ENCODE peak calls at places on chromosomes 1 and 21, in ten cellular contexts. One of them, this sample, is unnamed. For H3K36me3, the result is how much of the 10 kb centered on the place peaks cover.

GRCh38 chr1:21938791-21939538 is 1.9 kb upstream of the HSPG2 start:
- DNase-seq in BE2C: no peak
- DNase-seq in psoas muscle: no peak
- DNase-seq in fibroblast of lung: no peak
- DNase-seq in CD8-positive, alpha-beta memory T cell: no peak
- DNase-seq in lower lobe of right lung: no peak
- DNase-seq in Caco-2: no peak
- DNase-seq in adipocyte: no peak
- DNase-seq in esophagus muscularis mucosa: no peak
- DNase-seq in stomach: no peak
- DNase-seq in this sample: no peak

GRCh38 chr1:27724961-27725373 is 794 bp upstream of the FAM76A start:
- DNase-seq in fibroblast of lung: peak
- DNase-seq in adipocyte: peak
- DNase-seq in psoas muscle: peak
- DNase-seq in CD8-positive, alpha-beta memory T cell: no peak
- DNase-seq in BE2C: no peak
- DNase-seq in stomach: peak
- DNase-seq in lower lobe of right lung: peak
- DNase-seq in Caco-2: peak
- DNase-seq in esophagus muscularis mucosa: no peak
- DNase-seq in this sample: no peak

GRCh38 chr1:31745071-31745897 is 18.9 kb downstream of the ADGRB2 start:
- DNase-seq in adipocyte: peak
- DNase-seq in esophagus muscularis mucosa: no peak
- DNase-seq in Caco-2: peak
- DNase-seq in lower lobe of right lung: no peak
- DNase-seq in psoas muscle: peak
- DNase-seq in CD8-positive, alpha-beta memory T cell: peak
- DNase-seq in BE2C: peak
- DNase-seq in stomach: peak
- DNase-seq in fibroblast of lung: peak
- DNase-seq in this sample: no peak

GRCh38 chr21:26849428-26850115 is 4.4 kb upstream of the ADAMTS1 start:
- DNase-seq in CD8-positive, alpha-beta memory T cell: no peak
- DNase-seq in adipocyte: peak
- DNase-seq in fibroblast of lung: peak
- DNase-seq in psoas muscle: no peak
- DNase-seq in Caco-2: no peak
- DNase-seq in lower lobe of right lung: no peak
- DNase-seq in stomach: no peak
- DNase-seq in BE2C: peak
- DNase-seq in esophagus muscularis mucosa: no peak
- DNase-seq in this sample: no peak

GRCh38 chr21:37331411-37331810 is 35.2 kb upstream of the DYRK1A start:
- DNase-seq in fibroblast of lung: no peak
- DNase-seq in lower lobe of right lung: no peak
- DNase-seq in psoas muscle: no peak
- DNase-seq in esophagus muscularis mucosa: no peak
- DNase-seq in adipocyte: no peak
- DNase-seq in BE2C: no peak
- DNase-seq in CD8-positive, alpha-beta memory T cell: no peak
- DNase-seq in stomach: no peak
- DNase-seq in Caco-2: no peak
- DNase-seq in this sample: no peak

GRCh38 chr1:108845991-108846390 is 10.9 kb downstream of the AKNAD1 start:
- DNase-seq in esophagus muscularis mucosa: no peak
- DNase-seq in adipocyte: no peak
- DNase-seq in BE2C: no peak
- DNase-seq in Caco-2: no peak
- DNase-seq in psoas muscle: no peak
- DNase-seq in lower lobe of right lung: no peak
- DNase-seq in fibroblast of lung: no peak
- DNase-seq in stomach: no peak
- DNase-seq in CD8-positive, alpha-beta memory T cell: no peak
- DNase-seq in this sample: no peak

GRCh38 chr21:29961291-29962027 is 21.7 kb upstream of the GRIK1 start:
- DNase-seq in esophagus muscularis mucosa: no peak
- DNase-seq in stomach: no peak
- DNase-seq in adipocyte: no peak
- DNase-seq in lower lobe of right lung: no peak
- DNase-seq in fibroblast of lung: no peak
- DNase-seq in BE2C: no peak
- DNase-seq in Caco-2: no peak
- DNase-seq in CD8-positive, alpha-beta memory T cell: no peak
- DNase-seq in psoas muscle: no peak
- DNase-seq in this sample: no peak

GRCh38 chr1:107936498-107937481 is 28.2 kb downstream of the VAV3 start:
- DNase-seq in lower lobe of right lung: no peak
- DNase-seq in CD8-positive, alpha-beta memory T cell: peak
- DNase-seq in fibroblast of lung: peak
- DNase-seq in stomach: peak
- DNase-seq in esophagus muscularis mucosa: no peak
- DNase-seq in adipocyte: peak
- DNase-seq in Caco-2: no peak
- DNase-seq in psoas muscle: no peak
- DNase-seq in BE2C: no peak
- DNase-seq in this sample: peak

GRCh38 chr1:204102719-204103118 is 29.8 kb downstream of the SOX13 start:
- DNase-seq in adipocyte: no peak
- DNase-seq in CD8-positive, alpha-beta memory T cell: no peak
- DNase-seq in stomach: no peak
- DNase-seq in fibroblast of lung: no peak
- DNase-seq in lower lobe of right lung: no peak
- DNase-seq in Caco-2: no peak
- DNase-seq in BE2C: no peak
- DNase-seq in esophagus muscularis mucosa: no peak
- DNase-seq in psoas muscle: no peak
- DNase-seq in this sample: no peak

GRCh38 chr1:203743101-203743501 is 21.9 kb upstream of the LAX1 start:
- DNase-seq in lower lobe of right lung: no peak
- DNase-seq in esophagus muscularis mucosa: no peak
- DNase-seq in BE2C: no peak
- DNase-seq in CD8-positive, alpha-beta memory T cell: no peak
- DNase-seq in psoas muscle: no peak
- DNase-seq in stomach: no peak
- DNase-seq in fibroblast of lung: no peak
- DNase-seq in adipocyte: no peak
- DNase-seq in Caco-2: no peak
- DNase-seq in this sample: no peak

GRCh38 chr21:42433946-42434551 is 30.3 kb downstream of the UBASH3A start:
- DNase-seq in esophagus muscularis mucosa: no peak
- DNase-seq in Caco-2: no peak
- DNase-seq in psoas muscle: no peak
- DNase-seq in BE2C: no peak
- DNase-seq in lower lobe of right lung: no peak
- DNase-seq in stomach: peak
- DNase-seq in fibroblast of lung: no peak
- DNase-seq in CD8-positive, alpha-beta memory T cell: no peak
- DNase-seq in adipocyte: no peak
- DNase-seq in this sample: no peak

GRCh38 chr1:53895421-53895820 is 1.4 kb downstream of the DIO1 start:
- DNase-seq in lower lobe of right lung: no peak
- DNase-seq in esophagus muscularis mucosa: no peak
- DNase-seq in BE2C: no peak
- DNase-seq in fibroblast of lung: no peak
- DNase-seq in Caco-2: no peak
- DNase-seq in adipocyte: no peak
- DNase-seq in psoas muscle: no peak
- DNase-seq in stomach: no peak
- DNase-seq in CD8-positive, alpha-beta memory T cell: no peak
- DNase-seq in this sample: no peak

GRCh38 chr1:117143172-117143571 is 21.6 kb upstream of the TRIM45 start:
- DNase-seq in psoas muscle: no peak
- DNase-seq in fibroblast of lung: no peak
- DNase-seq in adipocyte: no peak
- DNase-seq in esophagus muscularis mucosa: no peak
- DNase-seq in CD8-positive, alpha-beta memory T cell: no peak
- DNase-seq in lower lobe of right lung: no peak
- DNase-seq in stomach: no peak
- DNase-seq in BE2C: no peak
- DNase-seq in Caco-2: no peak
- DNase-seq in this sample: no peak

DNA sequence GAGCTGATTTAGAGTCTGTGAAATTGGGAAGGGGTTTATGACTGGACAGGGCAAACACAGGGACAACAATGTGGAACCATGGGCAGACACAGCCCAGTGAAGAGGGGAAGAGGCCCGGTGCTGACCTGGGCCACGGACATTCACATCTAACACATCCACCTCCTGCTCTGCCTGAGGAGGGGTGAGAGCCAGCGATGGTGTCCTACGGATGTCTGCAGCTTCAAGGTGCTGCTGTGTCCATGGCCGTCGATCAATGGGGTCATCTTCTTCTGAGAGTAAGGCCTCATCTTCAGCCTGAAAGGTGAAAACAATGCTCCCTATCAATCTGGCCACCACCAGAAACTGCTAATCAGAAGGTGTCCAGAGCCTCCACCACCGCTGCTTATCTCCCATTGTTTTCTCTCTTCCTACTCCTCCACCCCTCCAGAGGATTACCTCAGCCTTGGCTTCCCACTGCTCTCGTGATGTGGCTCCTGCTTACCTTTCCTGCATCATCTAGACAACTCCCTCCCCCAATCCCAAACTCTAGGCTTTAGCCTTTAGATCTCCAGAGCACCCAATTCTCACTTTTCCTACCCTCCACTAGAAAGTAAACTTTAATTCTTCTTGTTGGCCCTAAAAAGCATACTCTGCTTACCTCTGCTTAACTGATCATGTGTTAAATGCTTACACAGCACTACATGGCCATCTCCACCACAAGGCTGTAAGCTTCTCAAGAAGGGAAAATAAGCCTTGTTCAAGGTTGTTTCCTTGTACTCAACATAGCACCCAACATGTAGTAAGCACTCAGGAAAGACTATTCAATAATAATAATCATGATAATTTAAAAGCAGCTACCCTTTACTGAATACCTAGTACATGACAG is 24.0 kb upstream of the ADAM30 start:
- DNase-seq in CD8-positive, alpha-beta memory T cell: no peak
- DNase-seq in fibroblast of lung: no peak
- DNase-seq in esophagus muscularis mucosa: peak
- DNase-seq in Caco-2: no peak
- DNase-seq in stomach: no peak
- DNase-seq in BE2C: no peak
- DNase-seq in psoas muscle: no peak
- DNase-seq in lower lobe of right lung: no peak
- DNase-seq in adipocyte: no peak
- DNase-seq in this sample: no peak
- H3K36me3 ChIP-seq in CD8-positive, alpha-beta memory T cell: under half
- H3K36me3 ChIP-seq in fibroblast of lung: under half
- H3K36me3 ChIP-seq in esophagus muscularis mucosa: half or more
- H3K36me3 ChIP-seq in Caco-2: under half
- H3K36me3 ChIP-seq in stomach: half or more
- H3K36me3 ChIP-seq in BE2C: under half
- H3K36me3 ChIP-seq in psoas muscle: half or more
- H3K36me3 ChIP-seq in lower lobe of right lung: half or more
- H3K36me3 ChIP-seq in adipocyte: half or more
- H3K36me3 ChIP-seq in this sample: under half

DNA sequence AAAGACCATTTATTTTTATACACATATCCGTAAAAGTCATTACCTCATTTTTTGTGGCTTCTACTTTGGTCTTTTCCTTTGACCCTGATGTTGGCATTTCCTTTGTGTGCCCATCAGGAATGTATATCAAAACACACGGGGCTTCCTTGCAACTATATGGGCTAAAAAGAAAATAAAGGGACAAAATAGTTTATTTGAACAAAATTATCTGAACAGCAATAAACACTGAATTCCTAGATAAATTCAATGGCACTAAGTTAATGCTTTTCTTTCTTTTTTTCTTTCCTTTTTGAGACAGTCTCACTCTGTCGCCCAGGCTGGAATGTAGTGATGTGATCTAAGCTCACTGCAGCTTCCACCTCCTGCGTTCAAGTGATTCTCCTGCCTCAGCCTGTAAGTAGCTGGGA is 45.2 kb downstream of the EPRS1 start:
- DNase-seq in stomach: no peak
- DNase-seq in esophagus muscularis mucosa: no peak
- DNase-seq in lower lobe of right lung: no peak
- DNase-seq in CD8-positive, alpha-beta memory T cell: no peak
- DNase-seq in adipocyte: peak
- DNase-seq in fibroblast of lung: no peak
- DNase-seq in psoas muscle: no peak
- DNase-seq in Caco-2: no peak
- DNase-seq in BE2C: no peak
- DNase-seq in this sample: no peak
- H3K4me3 ChIP-seq in stomach: no peak
- H3K4me3 ChIP-seq in esophagus muscularis mucosa: no peak
- H3K4me3 ChIP-seq in lower lobe of right lung: no peak
- H3K4me3 ChIP-seq in CD8-positive, alpha-beta memory T cell: no peak
- H3K4me3 ChIP-seq in adipocyte: no peak
- H3K4me3 ChIP-seq in fibroblast of lung: no peak
- H3K4me3 ChIP-seq in psoas muscle: no peak
- H3K4me3 ChIP-seq in Caco-2: no peak
- H3K4me3 ChIP-seq in BE2C: no peak
- H3K4me3 ChIP-seq in this sample: no peak

DNA sequence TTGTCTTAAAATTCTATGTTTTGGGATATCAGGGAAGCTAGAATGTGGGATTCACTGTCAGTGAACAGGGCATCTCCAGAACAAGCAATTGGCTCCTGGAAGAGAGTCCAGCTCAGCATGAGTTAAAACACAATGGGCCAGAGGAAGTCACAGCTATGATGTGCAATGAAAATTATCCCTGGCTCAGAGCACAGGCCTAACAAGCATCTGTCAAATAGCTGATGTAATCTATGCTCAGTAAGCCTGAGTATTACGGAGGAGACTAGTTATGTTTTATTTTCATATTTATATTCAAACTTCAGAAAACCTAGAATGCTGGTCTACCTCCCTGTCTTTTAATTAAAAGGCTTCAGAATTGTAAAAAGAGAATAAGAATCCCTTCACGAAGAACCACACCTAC is 41.6 kb downstream of the PARP1 start:
- DNase-seq in lower lobe of right lung: no peak
- DNase-seq in psoas muscle: no peak
- DNase-seq in esophagus muscularis mucosa: no peak
- DNase-seq in stomach: no peak
- DNase-seq in CD8-positive, alpha-beta memory T cell: no peak
- DNase-seq in Caco-2: no peak
- DNase-seq in fibroblast of lung: peak
- DNase-seq in adipocyte: no peak
- DNase-seq in BE2C: no peak
- DNase-seq in this sample: no peak
- H3K36me3 ChIP-seq in lower lobe of right lung: half or more
- H3K36me3 ChIP-seq in psoas muscle: half or more
- H3K36me3 ChIP-seq in esophagus muscularis mucosa: half or more
- H3K36me3 ChIP-seq in stomach: half or more
- H3K36me3 ChIP-seq in CD8-positive, alpha-beta memory T cell: half or more
- H3K36me3 ChIP-seq in Caco-2: under half
- H3K36me3 ChIP-seq in fibroblast of lung: under half
- H3K36me3 ChIP-seq in adipocyte: half or more
- H3K36me3 ChIP-seq in BE2C: half or more
- H3K36me3 ChIP-seq in this sample: under half

DNA sequence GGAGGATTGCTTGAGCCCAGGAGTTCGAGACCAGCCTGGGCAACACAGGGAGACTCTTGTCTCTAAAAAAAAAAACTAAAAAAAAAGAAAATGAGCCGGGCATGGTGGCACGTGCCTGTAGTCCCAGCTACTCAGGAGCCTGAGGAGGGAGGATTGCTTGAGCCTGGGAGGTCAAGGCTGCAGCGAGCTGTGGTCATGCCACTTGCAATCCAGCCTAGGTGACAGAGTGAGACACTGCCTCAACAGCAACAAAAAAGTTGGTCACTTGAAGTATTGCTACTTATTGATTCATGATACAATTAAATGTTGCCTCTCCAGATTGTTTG is 57.9 kb upstream of the CXADR start:
- DNase-seq in BE2C: no peak
- DNase-seq in CD8-positive, alpha-beta memory T cell: no peak
- DNase-seq in psoas muscle: no peak
- DNase-seq in fibroblast of lung: no peak
- DNase-seq in Caco-2: no peak
- DNase-seq in adipocyte: no peak
- DNase-seq in esophagus muscularis mucosa: no peak
- DNase-seq in lower lobe of right lung: no peak
- DNase-seq in stomach: no peak
- DNase-seq in this sample: no peak
- H3K4me3 ChIP-seq in BE2C: peak
- H3K4me3 ChIP-seq in CD8-positive, alpha-beta memory T cell: no peak
- H3K4me3 ChIP-seq in psoas muscle: no peak
- H3K4me3 ChIP-seq in fibroblast of lung: no peak
- H3K4me3 ChIP-seq in Caco-2: peak
- H3K4me3 ChIP-seq in adipocyte: no peak
- H3K4me3 ChIP-seq in esophagus muscularis mucosa: no peak
- H3K4me3 ChIP-seq in lower lobe of right lung: no peak
- H3K4me3 ChIP-seq in stomach: no peak
- H3K4me3 ChIP-seq in this sample: no peak

This sample was measured in kidney epithelial cell.